ENCODE peak calls at places on chromosomes 6 and 20, in five cellular contexts. H is HCT116, B is endothelial cell of umbilical vein, F is breast epithelium, R is lung. O is an unnamed sample.

GRCh38 chr6:1436334-1437306 is 47.2 kb downstream of the FOXF2 start:
- DNase-seq in H (peak; percentile 57), B (peak; percentile 70), F (no peak), R (peak; percentile 56), O (peak; percentile 54)

GRCh38 chr20:10653593-10654288 is 20.1 kb downstream of the JAG1 start:
- DNase-seq in H (no peak), B (peak; percentile 66), F (no peak), R (no peak), O (peak; percentile 62)

GRCh38 chr6:106509420-106510089 is 119.7 kb downstream of the RTN4IP1 start:
- DNase-seq in H (no peak), B (no peak), F (no peak), R (no peak), O (no peak)

GRCh38 chr20:57526067-57526884 is 1.3 kb upstream of the CTCFL start:
- DNase-seq in H (peak; percentile 15), B (no peak), F (no peak), R (no peak), O (no peak)

GRCh38 chr6:148593130-148593812 is 153.6 kb upstream of the UST start:
- DNase-seq in H (no peak), B (no peak), F (no peak), R (no peak), O (no peak)

GRCh38 chr6:44016131-44016870 is 111.0 kb downstream of the MRPL14 start:
- DNase-seq in H (no peak), B (no peak), F (no peak), R (no peak), O (no peak)

GRCh38 chr20:50305636-50306477 is 115.2 kb downstream of the CEBPB start:
- DNase-seq in H (no peak), B (no peak), F (no peak), R (no peak), O (peak; percentile 53)

GRCh38 chr20:64107736-64108457 is 532 bp upstream of the NPBWR2 start:
- DNase-seq in H (no peak), B (no peak), F (no peak), R (no peak), O (no peak)

GRCh38 chr6:54002118-54002517 is 109.1 kb upstream of the MLIP start:
- DNase-seq in H (no peak), B (no peak), F (no peak), R (no peak), O (no peak)

GRCh38 chr6:16625319-16626240 is 135.7 kb downstream of the ATXN1 start:
- DNase-seq in H (no peak), B (no peak), F (no peak), R (no peak), O (peak; percentile 15)

GRCh38 chr6:293185-294174 is 1.2 kb downstream of the DUSP22 start:
- DNase-seq in H (no peak), B (no peak), F (no peak), R (peak; percentile 55), O (no peak)

GRCh38 chr6:3239110-3239830 is 11.8 kb upstream of the TUBB2B start:
- DNase-seq in H (peak; percentile 49), B (no peak), F (no peak), R (no peak), O (no peak)

GRCh38 chr6:56693246-56693607 is 50.5 kb upstream of the DST start:
- DNase-seq in H (no peak), B (no peak), F (peak; percentile 93), R (peak; percentile 62), O (peak; percentile 73)

GRCh38 chr6:5936140-5936539 is 70.6 kb downstream of the NRN1 start:
- DNase-seq in H (no peak), B (no peak), F (no peak), R (no peak), O (no peak)

GRCh38 chr6:30876039-30876730 is 8.1 kb upstream of the DDR1 start:
- DNase-seq in H (peak; percentile 56), B (peak; percentile 96), F (peak; percentile 88), R (no peak), O (peak; percentile 63)

DNA sequence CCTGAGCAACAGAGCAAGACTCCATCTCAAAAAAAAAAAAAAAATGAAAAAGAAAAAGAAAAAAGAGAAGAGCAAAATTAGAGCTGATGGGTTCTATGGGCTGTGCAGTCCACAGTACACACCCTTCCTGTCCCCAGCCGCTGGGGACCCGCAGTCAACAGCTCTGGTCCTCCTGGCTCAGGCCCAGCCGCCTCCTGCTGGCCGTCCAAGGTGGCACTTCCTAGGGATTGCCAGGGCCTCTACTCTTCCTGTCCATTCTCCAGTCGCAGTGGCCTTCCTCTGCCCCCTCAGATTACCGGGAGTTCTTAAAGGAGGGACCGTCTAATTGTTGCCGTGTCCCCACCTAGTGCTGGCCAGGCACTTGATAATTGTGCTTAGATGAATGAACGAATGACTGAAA is 41.7 kb downstream of the TMEM242 start:
- DNase-seq in H (no peak), B (no peak), F (no peak), R (no peak), O (peak; percentile 61)
- TF ChIP-seq CTCF in H (peak; percentile 44), B (peak; percentile 47), F (no peak), R (no peak), O (peak; percentile 66)

GRCh38 chr6:110351546-110351945 is 6.6 kb downstream of the METTL24 start:
- DNase-seq in H (no peak), B (no peak), F (no peak), R (no peak), O (no peak)

GRCh38 chr6:110353420-110353819 is 4.7 kb downstream of the METTL24 start:
- DNase-seq in H (no peak), B (no peak), F (no peak), R (no peak), O (no peak)

GRCh38 chr6:110355031-110355430 is 3.1 kb downstream of the METTL24 start:
- DNase-seq in H (no peak), B (no peak), F (no peak), R (no peak), O (no peak)

GRCh38 chr6:110355727-110356126 is 2.4 kb downstream of the METTL24 start:
- DNase-seq in H (no peak), B (no peak), F (no peak), R (no peak), O (no peak)

DNA sequence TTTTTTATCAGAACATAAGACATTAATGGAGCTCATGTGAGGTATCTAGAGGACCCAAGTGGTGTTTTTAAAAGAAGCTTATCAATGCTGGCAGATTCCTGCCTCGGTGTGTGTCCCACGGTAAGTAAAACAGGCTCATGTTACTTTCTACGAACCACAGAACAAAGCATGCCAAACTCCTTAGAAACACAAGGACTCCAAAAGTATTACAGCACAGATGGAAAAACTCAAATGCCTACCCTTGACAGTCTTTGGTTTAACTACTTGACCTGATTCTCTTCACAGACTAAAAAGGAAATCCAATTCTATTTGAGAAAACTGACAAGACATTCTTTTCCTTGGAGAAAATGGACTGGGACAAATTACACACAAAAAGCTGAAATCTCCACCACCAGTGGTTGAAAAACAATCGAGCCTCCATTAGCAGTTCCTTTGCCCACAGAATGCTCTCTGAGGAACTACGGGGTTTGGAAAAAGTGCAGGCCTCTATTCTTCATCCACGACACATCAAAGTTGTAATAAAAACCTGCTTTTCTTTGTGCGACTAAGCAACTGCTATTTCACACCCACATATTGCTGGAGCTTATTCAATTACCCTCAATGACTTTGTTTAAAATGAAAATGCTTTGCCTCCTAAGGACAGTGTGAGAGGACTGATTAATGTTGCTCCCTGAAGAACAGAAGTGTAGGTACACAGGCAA is 5.4 kb downstream of the METTL24 start:
- DNase-seq in H (no peak), B (no peak), F (no peak), R (no peak), O (no peak)
- H3K27ac ChIP-seq in H (no peak overlapping the region), B (no peak overlapping the region), F (peak overlapping the region; percentile 44), R (no peak overlapping the region), O (no peak overlapping the region)

GRCh38 chr6:24910331-24910849 is 25.4 kb downstream of the RIPOR2 start:
- DNase-seq in H (no peak), B (no peak), F (no peak), R (no peak), O (peak; percentile 19)
- TF ChIP-seq CTCF in H (no peak), B (no peak), F (no peak), R (no peak), O (no peak)

GRCh38 chr20:51661609-51662178 is 106.5 kb downstream of the ATP9A start:
- DNase-seq in H (peak; percentile 96), B (peak; percentile 79), F (no peak), R (no peak), O (no peak)
- H3K27ac ChIP-seq in H (peak overlapping the region; percentile 25), B (peak overlapping the region; percentile 98), F (no peak overlapping the region), R (no peak overlapping the region), O (no peak overlapping the region)

O was measured in body of pancreas.